ENCODE peak calls at places on chromosomes 2 and 18, in seven cellular contexts. V is coronary artery, Q is upper lobe of left lung, A is fibroblast of lung, Z is right atrium auricular region, M is esophagus squamous epithelium, D is psoas muscle. R is an unnamed sample.

GRCh38 chr18:68449292-68449691 is 265.6 kb downstream of the TMX3 start:
- DNase-seq in V (no peak), Q (no peak), A (peak; percentile 96), Z (no peak), M (no peak), D (no peak), R (no peak)

GRCh38 chr2:235541016-235541415 is 47.2 kb downstream of the AGAP1 start:
- DNase-seq in V (no peak), Q (no peak), A (no peak), Z (no peak), M (no peak), D (no peak), R (peak; percentile 72)

GRCh38 chr2:174341301-174341994 is 6.7 kb downstream of the SP9 start:
- DNase-seq in V (peak; percentile 88), Q (peak; percentile 91), A (peak; percentile 70), Z (peak; percentile 89), M (peak; percentile 23), D (peak; percentile 80), R (peak; percentile 89)

GRCh38 chr18:8341481-8342230 is 267.6 kb upstream of the RAB12 start:
- DNase-seq in V (peak; percentile 69), Q (no peak), A (peak; percentile 80), Z (no peak), M (no peak), D (no peak), R (no peak)

GRCh38 chr2:178072383-178073301 is at the start of gene PDE11A:
- DNase-seq in V (peak; percentile 90), Q (peak; percentile 90), A (peak; percentile 89), Z (peak; percentile 72), M (no peak), D (peak; percentile 80), R (peak; percentile 93)

GRCh38 chr2:54871457-54872103 is 148.1 kb downstream of the EML6 start:
- DNase-seq in V (no peak), Q (no peak), A (no peak), Z (no peak), M (no peak), D (no peak), R (no peak)

GRCh38 chr2:129723277-129724020 is 256.0 kb upstream of the RAB6C start:
- DNase-seq in V (no peak), Q (no peak), A (no peak), Z (no peak), M (no peak), D (no peak), R (no peak)

GRCh38 chr2:240840435-240841060 is 20.5 kb upstream of the KIF1A start:
- DNase-seq in V (no peak), Q (no peak), A (peak; percentile 57), Z (no peak), M (no peak), D (no peak), R (peak; percentile 54)

GRCh38 chr2:100038019-100038418 is 104.4 kb downstream of the AFF3 start:
- DNase-seq in V (no peak), Q (no peak), A (no peak), Z (no peak), M (no peak), D (no peak), R (no peak)

GRCh38 chr2:238941262-238941792 is 93.4 kb downstream of the TWIST2 start:
- DNase-seq in V (no peak), Q (peak; percentile 14), A (no peak), Z (no peak), M (no peak), D (no peak), R (peak; percentile 12)

GRCh38 chr2:56229397-56230060 is 45.7 kb downstream of the CCDC85A start:
- DNase-seq in V (no peak), Q (no peak), A (no peak), Z (no peak), M (no peak), D (no peak), R (no peak)

GRCh38 chr2:85516649-85517389 is 22.1 kb upstream of the MAT2A start:
- DNase-seq in V (no peak), Q (peak; percentile 43), A (peak; percentile 11), Z (no peak), M (no peak), D (no peak), R (peak; percentile 77)

GRCh38 chr2:157052685-157053224 is 204.8 kb upstream of the GALNT5 start:
- DNase-seq in V (no peak), Q (no peak), A (peak; percentile 93), Z (no peak), M (no peak), D (no peak), R (no peak)

GRCh38 chr2:144712277-144712944 is 192.5 kb upstream of the ZEB2 start:
- DNase-seq in V (no peak), Q (no peak), A (peak; percentile 65), Z (no peak), M (no peak), D (no peak), R (no peak)

GRCh38 chr2:64654063-64654811 is 524 bp upstream of the SERTAD2 start:
- DNase-seq in V (peak; percentile 94), Q (peak; percentile 83), A (peak; percentile 88), Z (peak; percentile 90), M (peak; percentile 45), D (peak; percentile 86), R (peak; percentile 47)

GRCh38 chr18:46040747-46041104 is 31.3 kb downstream of the PSTPIP2 start:
- DNase-seq in V (no peak), Q (no peak), A (no peak), Z (no peak), M (no peak), D (no peak), R (no peak)

GRCh38 chr18:26920644-26921043 is 55.1 kb upstream of the AQP4 start:
- DNase-seq in V (no peak), Q (no peak), A (no peak), Z (no peak), M (no peak), D (no peak), R (no peak)

GRCh38 chr18:30730915-30731314 is 311.6 kb downstream of the DSC3 start:
- DNase-seq in V (no peak), Q (no peak), A (no peak), Z (no peak), M (no peak), D (no peak), R (no peak)

GRCh38 chr18:49476664-49477411 is 10.2 kb downstream of the C18orf32 start:
- DNase-seq in V (no peak), Q (peak; percentile 68), A (peak; percentile 78), Z (no peak), M (no peak), D (no peak), R (no peak)

GRCh38 chr2:64644240-64645013 is 9.3 kb downstream of the SERTAD2 start:
- DNase-seq in V (peak; percentile 91), Q (peak; percentile 89), A (peak; percentile 82), Z (peak; percentile 90), M (peak; percentile 22), D (peak; percentile 77), R (peak; percentile 70)

GRCh38 chr18:50424877-50425690 is 50.2 kb downstream of the SKA1 start:
- DNase-seq in V (no peak), Q (peak; percentile 38), A (peak; percentile 90), Z (no peak), M (no peak), D (no peak), R (no peak)

GRCh38 chr2:8576525-8577157 is 105.2 kb upstream of the ID2 start:
- DNase-seq in V (peak; percentile 72), Q (peak; percentile 70), A (no peak), Z (peak; percentile 58), M (no peak), D (no peak), R (no peak)

GRCh38 chr2:151682459-151683003 is 51.7 kb downstream of the NEB start:
- DNase-seq in V (no peak), Q (no peak), A (no peak), Z (no peak), M (no peak), D (no peak), R (no peak)

GRCh38 chr18:3998698-3999333 is 456.3 kb downstream of the DLGAP1 start:
- DNase-seq in V (no peak), Q (no peak), A (peak; percentile 45), Z (no peak), M (no peak), D (no peak), R (peak; percentile 31)

GRCh38 chr18:3213231-3214059 is 6.3 kb downstream of the MYOM1 start:
- DNase-seq in V (no peak), Q (no peak), A (no peak), Z (no peak), M (no peak), D (no peak), R (no peak)

GRCh38 chr2:187509667-187510417 is 44.4 kb downstream of the TFPI start:
- DNase-seq in V (no peak), Q (no peak), A (no peak), Z (no peak), M (no peak), D (no peak), R (no peak)
- H3K27ac ChIP-seq in V (no peak overlapping the region), Q (peak overlapping the region; percentile 58), A (no peak overlapping the region), Z (no peak overlapping the region), M (no peak overlapping the region), D (no peak overlapping the region), R (no peak overlapping the region)

DNA sequence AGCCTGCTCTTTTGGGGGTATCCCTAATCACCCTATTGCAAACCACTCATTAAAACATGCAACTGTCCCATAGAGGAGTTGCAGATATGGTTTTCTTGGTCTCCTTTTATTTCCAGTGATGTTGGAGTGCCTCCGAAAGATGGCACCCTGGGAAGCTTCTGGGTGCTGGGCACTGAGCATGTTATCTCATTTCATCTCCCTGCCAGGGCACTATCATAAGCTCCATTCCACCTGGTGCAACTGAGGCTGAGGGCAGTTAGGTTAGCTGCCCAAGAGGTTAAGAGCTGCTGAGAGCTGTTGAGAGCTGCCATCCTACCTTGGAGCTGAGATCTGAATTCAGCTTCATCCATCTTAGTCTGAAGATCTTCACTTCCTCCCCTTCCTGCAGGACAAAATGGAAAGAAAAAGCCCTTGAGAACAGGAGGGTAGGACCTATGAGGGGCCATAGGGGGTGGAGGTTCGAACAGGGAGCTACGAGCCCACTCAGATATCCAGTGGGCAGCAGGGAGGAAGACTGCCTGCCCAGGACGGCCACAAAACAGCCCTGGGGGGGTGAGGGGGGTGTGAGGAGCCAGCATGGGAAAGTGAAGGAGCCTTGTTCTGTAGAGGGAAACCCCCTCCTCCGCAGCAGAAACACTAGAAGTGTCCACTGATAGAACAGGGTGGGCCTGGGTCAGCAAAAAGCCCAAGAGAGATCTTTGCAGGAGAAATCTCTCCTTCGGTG is 202.5 kb downstream of the ZFP36L2 start:
- DNase-seq in V (no peak), Q (no peak), A (no peak), Z (no peak), M (no peak), D (no peak), R (no peak)
- H3K27ac ChIP-seq in V (no peak overlapping the region), Q (no peak overlapping the region), A (no peak overlapping the region), Z (no peak overlapping the region), M (no peak overlapping the region), D (no peak overlapping the region), R (no peak overlapping the region)

DNA sequence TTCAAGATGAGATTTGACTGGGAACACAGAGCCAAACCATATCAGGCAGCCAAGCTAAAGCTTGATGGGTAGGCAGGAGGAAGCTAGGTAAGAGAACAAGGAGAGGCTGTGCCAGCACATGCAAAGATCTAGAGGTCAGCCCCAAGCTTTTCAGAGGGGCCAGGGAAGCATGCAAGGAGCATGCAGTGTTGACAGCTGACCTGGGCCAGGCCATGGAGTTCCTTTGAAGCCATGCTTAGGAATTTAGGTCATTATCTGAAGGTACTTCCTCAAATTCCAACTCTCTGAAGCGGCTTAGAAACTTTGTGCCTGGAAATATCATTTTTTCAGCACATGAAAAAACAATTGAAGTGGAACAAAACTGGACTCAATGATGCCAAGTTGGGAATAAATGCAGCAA is 130.8 kb downstream of the SPAG16 start:
- DNase-seq in V (no peak), Q (no peak), A (no peak), Z (no peak), M (no peak), D (no peak), R (no peak)
- H3K27ac ChIP-seq in V (no peak overlapping the region), Q (no peak overlapping the region), A (no peak overlapping the region), Z (no peak overlapping the region), M (no peak overlapping the region), D (no peak overlapping the region), R (no peak overlapping the region)

GRCh38 chr2:106070181-106070580 is 123.9 kb downstream of the UXS1 start:
- DNase-seq in V (no peak), Q (no peak), A (no peak), Z (no peak), M (no peak), D (no peak), R (no peak)
- H3K27ac ChIP-seq in V (no peak overlapping the region), Q (no peak overlapping the region), A (no peak overlapping the region), Z (no peak overlapping the region), M (no peak overlapping the region), D (no peak overlapping the region), R (no peak overlapping the region)